ENCODE peak calls at places on chromosomes 7 and 10, in four cellular contexts. L is bronchial epithelial cell, R is endothelial cell of umbilical vein, V is thoracic aorta. O is an unnamed sample.

GRCh38 chr7:48035301-48035966 is at the start of gene C7orf57:
- DNase-seq in R (peak; percentile 85), L (peak; percentile 73), V (peak; percentile 80), O (peak; percentile 71)

GRCh38 chr10:16948335-16948734 is 131.1 kb upstream of the RSU1 start:
- DNase-seq in R (no peak), V (no peak), L (no peak), O (no peak)

GRCh38 chr10:132543916-132544743 is 6.5 kb downstream of the INPP5A start:
- DNase-seq in L (no peak), V (peak; percentile 1), R (no peak), O (no peak)

GRCh38 chr10:63120554-63120953 is 12.6 kb upstream of the NRBF2 start:
- DNase-seq in R (no peak), V (no peak), L (no peak), O (no peak)

GRCh38 chr7:2175514-2175913 is 57.2 kb downstream of the MAD1L1 start:
- DNase-seq in R (peak; percentile 23), L (peak; percentile 78), V (no peak), O (no peak)

GRCh38 chr10:114694735-114695134 is 36.7 kb upstream of the ABLIM1 start:
- DNase-seq in R (peak; percentile 62), V (no peak), L (no peak), O (no peak)

GRCh38 chr10:94000638-94001420 is 7.1 kb downstream of the PLCE1 start:
- DNase-seq in L (no peak), V (no peak), R (no peak), O (no peak)

GRCh38 chr7:73822319-73823173 is 8.2 kb upstream of the CLDN4 start:
- DNase-seq in V (no peak), R (no peak), L (peak; percentile 92), O (peak; percentile 27)

GRCh38 chr10:11140963-11141362 is 123.3 kb downstream of the CELF2 start:
- DNase-seq in R (no peak), V (no peak), L (no peak), O (no peak)

GRCh38 chr10:15472431-15473400 is 101.6 kb upstream of the FAM171A1 start:
- DNase-seq in V (no peak), R (no peak), L (no peak), O (no peak)

GRCh38 chr7:33880787-33881186 is 24.6 kb upstream of the BMPER start:
- DNase-seq in L (peak; percentile 73), R (no peak), V (no peak), O (no peak)

GRCh38 chr10:100760726-100761125 is 15.3 kb downstream of the PAX2 start:
- DNase-seq in V (no peak), R (no peak), L (no peak), O (no peak)

GRCh38 chr10:100755821-100756220 is 10.4 kb downstream of the PAX2 start:
- DNase-seq in L (no peak), V (no peak), R (no peak), O (no peak)

GRCh38 chr10:100763043-100763747 is 17.8 kb downstream of the PAX2 start:
- DNase-seq in L (no peak), R (no peak), V (no peak), O (no peak)

GRCh38 chr10:100761191-100761590 is 15.8 kb downstream of the PAX2 start:
- DNase-seq in L (no peak), V (no peak), R (no peak), O (no peak)

DNA sequence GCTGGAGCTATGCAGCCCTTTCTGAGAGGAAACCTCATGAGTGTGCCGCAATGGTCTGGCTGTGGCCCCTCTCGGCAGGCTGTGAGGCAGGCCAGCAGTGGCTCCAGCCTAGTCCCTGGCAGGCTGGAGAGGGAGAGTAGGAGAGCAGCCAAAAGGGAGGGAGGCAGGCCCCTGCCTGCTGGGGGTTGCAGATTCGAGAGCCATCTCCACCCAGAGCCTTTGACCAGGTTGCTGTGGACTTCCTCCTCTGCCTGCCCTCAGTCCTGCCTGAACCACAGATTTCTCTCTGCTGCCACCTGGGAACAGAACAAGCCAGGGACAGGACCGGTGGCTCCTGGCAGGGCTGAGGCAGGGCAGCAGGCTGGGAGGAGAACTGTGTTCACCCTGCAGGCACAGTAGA is 13.9 kb downstream of the PAX2 start:
- DNase-seq in R (no peak), V (no peak), L (no peak), O (no peak)
- TF ChIP-seq CTCF in R (no peak), V (no peak), L (no peak), O (no peak)

GRCh38 chr10:44044549-44044948 is 340.3 kb downstream of the CXCL12 start:
- DNase-seq in R (no peak), V (no peak), L (no peak), O (no peak)
- TF ChIP-seq CTCF in R (no peak), V (no peak), L (no peak), O (no peak)

GRCh38 chr7:107125475-107125874 is 43.3 kb upstream of the HBP1 start:
- DNase-seq in V (no peak), L (no peak), R (no peak), O (no peak)
- TF ChIP-seq CTCF in V (no peak), L (no peak), R (no peak), O (no peak)

GRCh38 chr7:78760620-78761355 is 692.7 kb downstream of the MAGI2 start:
- DNase-seq in V (no peak), L (no peak), R (no peak), O (no peak)

GRCh38 chr7:78764571-78764970 is 688.9 kb downstream of the MAGI2 start:
- DNase-seq in L (no peak), V (no peak), R (no peak), O (no peak)

GRCh38 chr7:78765985-78766729 is 687.3 kb downstream of the MAGI2 start:
- DNase-seq in V (no peak), L (no peak), R (no peak), O (no peak)

GRCh38 chr7:78762625-78763024 is 690.8 kb downstream of the MAGI2 start:
- DNase-seq in R (no peak), V (no peak), L (no peak), O (no peak)
- TF ChIP-seq CTCF in R (no peak), V (no peak), L (no peak), O (no peak)

GRCh38 chr10:72354356-72355213 is at the start of gene DNAJB12:
- DNase-seq in R (peak; percentile 95), L (peak; percentile 87), V (peak; percentile 57), O (peak; percentile 58)
- TF ChIP-seq CTCF in R (no peak), L (no peak), V (no peak), O (no peak)

GRCh38 chr10:97115846-97116245 is 69.9 kb downstream of the SLIT1 start:
- DNase-seq in L (no peak), V (no peak), R (no peak), O (no peak)

GRCh38 chr10:97116534-97117162 is 69.1 kb downstream of the SLIT1 start:
- DNase-seq in R (no peak), L (no peak), V (no peak), O (no peak)

GRCh38 chr10:97120370-97120769 is 65.4 kb downstream of the SLIT1 start:
- DNase-seq in R (no peak), V (no peak), L (no peak), O (no peak)

GRCh38 chr10:97119058-97119832 is 66.5 kb downstream of the SLIT1 start:
- DNase-seq in R (no peak), V (no peak), L (no peak), O (no peak)

DNA sequence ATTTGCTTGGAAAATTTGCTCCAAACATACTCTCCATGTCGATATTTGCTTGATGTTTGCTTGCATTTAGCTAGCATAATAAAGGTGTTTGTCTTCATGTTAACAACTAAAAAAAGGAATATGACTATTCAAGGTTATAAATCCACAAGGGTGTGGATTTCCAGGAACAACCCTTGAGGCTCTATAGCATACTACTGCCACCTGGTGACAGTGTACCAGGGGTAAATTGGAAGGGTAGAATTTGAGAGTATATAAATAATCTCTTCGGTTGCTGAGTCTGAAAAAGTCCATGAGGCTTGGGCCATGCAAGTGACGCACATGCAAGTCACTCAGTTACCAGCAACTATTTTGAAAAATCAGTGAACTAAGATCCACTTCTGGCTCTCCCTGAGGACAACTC is 68.4 kb downstream of the SLIT1 start:
- DNase-seq in L (peak; percentile 32), V (no peak), R (peak; percentile 17), O (no peak)
- TF ChIP-seq CTCF in L (peak; percentile 19), V (no peak), R (peak; percentile 38), O (no peak)

GRCh38 chr10:43114743-43115611 is 23.3 kb upstream of the CSGALNACT2 start:
- DNase-seq in V (no peak), R (no peak), L (no peak), O (no peak)
- TF ChIP-seq CTCF in V (no peak), R (no peak), L (no peak), O (no peak)

DNA sequence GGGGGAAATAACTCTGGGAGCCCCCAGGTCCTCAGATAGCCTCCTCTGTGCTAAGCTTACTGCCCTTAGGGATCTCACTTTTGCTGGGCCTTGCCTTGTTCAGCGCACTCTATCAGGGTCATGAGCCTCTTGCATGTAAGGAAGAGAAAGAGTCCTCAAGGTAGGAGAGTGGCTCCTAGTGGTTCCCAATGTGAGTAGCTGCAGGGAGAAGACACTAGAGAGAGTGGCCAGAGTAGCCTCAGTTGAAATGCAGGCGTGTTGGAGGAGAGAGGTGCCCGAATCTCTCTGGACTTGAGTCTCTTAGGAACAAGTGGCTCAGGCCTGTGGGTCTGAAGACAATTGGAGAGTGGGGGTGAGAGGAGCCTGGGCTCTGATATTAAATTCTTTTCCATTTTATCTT is 94.3 kb upstream of the SORCS3 start:
- DNase-seq in V (no peak), R (no peak), L (no peak), O (no peak)
- TF ChIP-seq CTCF in V (no peak), R (no peak), L (no peak), O (no peak)

O was measured in omental fat pad.